ENCODE peak calls at places on chromosomes 7 and 10, in ten cellular contexts. N, C, H, X, E, A, P, M, G and D are unnamed samples.
A peak's percentile ranks its signal among the peaks of the same experiment; 100 is the strongest.

GRCh38 chr7:134081695-134082094 is 45.4 kb upstream of the LRGUK start:
- DNase-seq in N (no peak), C (no peak), H (no peak), X (no peak), E (no peak), A (no peak), P (no peak), M (no peak), G (no peak), D (no peak)

GRCh38 chr10:75477681-75478080 is 46.3 kb downstream of the LRMDA start:
- DNase-seq in N (no peak), C (no peak), H (no peak), X (no peak), E (no peak), A (no peak), P (no peak), M (no peak), G (no peak), D (no peak)

GRCh38 chr7:76372984-76373833 is 14.4 kb upstream of the YWHAG start:
- DNase-seq in N (no peak), C (no peak), H (no peak), X (no peak), E (peak; percentile 58), A (no peak), P (peak; percentile 90), M (peak; percentile 86), G (no peak), D (no peak)

GRCh38 chr7:34133356-34133982 is 228.1 kb downstream of the BMPER start:
- DNase-seq in N (no peak), C (peak; percentile 66), H (no peak), X (no peak), E (no peak), A (no peak), P (peak; percentile 97), M (peak; percentile 50), G (no peak), D (peak; percentile 54)

GRCh38 chr7:148987751-148988512 is 40.4 kb downstream of the PDIA4 start:
- DNase-seq in N (no peak), C (no peak), H (no peak), X (no peak), E (no peak), A (no peak), P (peak; percentile 63), M (no peak), G (no peak), D (no peak)

GRCh38 chr10:86250399-86250798 is 116.2 kb downstream of the GRID1 start:
- DNase-seq in N (no peak), C (no peak), H (no peak), X (no peak), E (no peak), A (no peak), P (no peak), M (no peak), G (no peak), D (no peak)

GRCh38 chr10:80405035-80405434 is 3.3 kb upstream of the PRXL2A start:
- DNase-seq in N (no peak), C (no peak), H (no peak), X (no peak), E (no peak), A (no peak), P (no peak), M (no peak), G (no peak), D (no peak)

GRCh38 chr10:71258046-71258445 is 45.7 kb downstream of the UNC5B start:
- DNase-seq in N (no peak), C (no peak), H (no peak), X (no peak), E (no peak), A (no peak), P (no peak), M (no peak), G (no peak), D (no peak)